ENCODE peak calls at places on chromosomes 13 and 19, in five cellular contexts. G is occipital lobe; I is AG04449; M is stimulated activated CD8-positive, alpha-beta memory T cell treated with anti-CD3 and anti-CD28 coated beads, Interleukin-2, amount 100 ng/mL, for 1 hour; S is fibroblast of the aortic adventitia. H is an unnamed sample.

GRCh38 chr19:17997969-17998826 is 9.8 kb upstream of the ARRDC2 start:
- DNase-seq in M (no peak), I (no peak), G (no peak), S (peak; percentile 44), H (peak; percentile 92)

GRCh38 chr19:13920940-13921744 is 15.1 kb downstream of the CC2D1A start:
- DNase-seq in S (peak; percentile 38), G (no peak), M (no peak), I (no peak), H (peak; percentile 71)

GRCh38 chr13:45695198-45695730 is 6.9 kb upstream of the CBY2 start:
- DNase-seq in I (no peak), S (no peak), G (no peak), M (no peak), H (no peak)

GRCh38 chr13:62643007-62643483 is 1227.4 kb upstream of the PCDH20 start:
- DNase-seq in S (no peak), I (no peak), G (no peak), M (no peak), H (peak; percentile 88)

GRCh38 chr19:10503002-10503789 is at the start of gene KEAP1:
- DNase-seq in I (no peak), S (peak; percentile 18), G (no peak), M (no peak), H (peak; percentile 46)

GRCh38 chr19:20664917-20665781 is 3.8 kb upstream of the ZNF626 start:
- DNase-seq in G (no peak), S (peak; percentile 10), I (no peak), M (no peak), H (no peak)

GRCh38 chr19:43675269-43675879 is 5.4 kb upstream of the PLAUR start:
- DNase-seq in M (no peak), I (no peak), G (no peak), S (peak; percentile 37), H (peak; percentile 86)

GRCh38 chr13:36706755-36707154 is 32.9 kb downstream of the SERTM1 start:
- DNase-seq in M (no peak), I (peak; percentile 82), S (peak; percentile 92), G (no peak), H (peak; percentile 41)

GRCh38 chr19:33256266-33256665 is 30.6 kb upstream of the SLC7A10 start:
- DNase-seq in M (no peak), S (peak; percentile 8), I (no peak), G (no peak), H (no peak)

GRCh38 chr19:18317998-18318800 is 4.7 kb downstream of the LSM4 start:
- DNase-seq in I (no peak), S (no peak), M (no peak), G (no peak), H (no peak)

GRCh38 chr19:16040642-16041041 is 35.7 kb upstream of the TPM4 start:
- DNase-seq in S (no peak), M (no peak), I (no peak), G (no peak), H (peak; percentile 29)

GRCh38 chr19:32422435-32422834 is 16.9 kb downstream of the DPY19L3 start:
- DNase-seq in S (no peak), G (no peak), I (no peak), M (no peak), H (no peak)

GRCh38 chr13:40585911-40586471 is 80.5 kb downstream of the FOXO1 start:
- DNase-seq in M (no peak), I (no peak), G (no peak), S (no peak), H (no peak)

GRCh38 chr13:102648046-102648445 is 46.8 kb downstream of the METTL21C start:
- DNase-seq in G (no peak), S (no peak), I (no peak), M (no peak), H (no peak)

GRCh38 chr13:101661839-101662238 is 209.4 kb downstream of the ITGBL1 start:
- DNase-seq in S (peak; percentile 44), I (no peak), G (no peak), M (no peak), H (no peak)

GRCh38 chr13:19864339-19865309 is 1.2 kb upstream of the ZMYM5 start:
- DNase-seq in M (peak; percentile 39), S (peak; percentile 73), G (peak; percentile 73), I (no peak), H (peak; percentile 68)

GRCh38 chr19:40633207-40633606 is 32.0 kb downstream of the LTBP4 start:
- DNase-seq in S (peak; percentile 26), M (no peak), I (peak; percentile 26), G (no peak), H (no peak)

H was measured in Caki2.